ENCODE peak calls at places on chromosomes 5 and 9, in four cellular contexts. One of them, this sample, is unnamed.

GRCh38 chr5:77168884-77169254 is 41.6 kb upstream of the PDE8B start:
- DNase-seq in SK-N-SH: no peak
- DNase-seq in HepG2: no peak
- DNase-seq in H1: no peak
- DNase-seq in this sample: no peak

GRCh38 chr9:4769321-4770080 is 23.2 kb upstream of the RCL1 start:
- DNase-seq in HepG2: no peak
- DNase-seq in H1: peak
- DNase-seq in SK-N-SH: no peak
- DNase-seq in this sample: no peak

GRCh38 chr9:72509053-72509452 is 12.4 kb upstream of the TMC1 start:
- DNase-seq in H1: no peak
- DNase-seq in HepG2: no peak
- DNase-seq in SK-N-SH: no peak
- DNase-seq in this sample: no peak

GRCh38 chr9:127132921-127133647 is 10.6 kb upstream of the ANGPTL2 start:
- DNase-seq in SK-N-SH: no peak
- DNase-seq in HepG2: no peak
- DNase-seq in H1: peak
- DNase-seq in this sample: no peak

GRCh38 chr5:63962345-63962744 is at the start of gene HTR1A:
- DNase-seq in SK-N-SH: no peak
- DNase-seq in HepG2: no peak
- DNase-seq in H1: peak
- DNase-seq in this sample: no peak

GRCh38 chr9:133067006-133067405 is 5.2 kb downstream of the CEL start:
- DNase-seq in H1: no peak
- DNase-seq in SK-N-SH: no peak
- DNase-seq in HepG2: no peak
- DNase-seq in this sample: no peak

GRCh38 chr5:118653155-118653554 is 335.2 kb downstream of the DTWD2 start:
- DNase-seq in H1: no peak
- DNase-seq in HepG2: no peak
- DNase-seq in SK-N-SH: no peak
- DNase-seq in this sample: no peak

GRCh38 chr9:126014726-126015125 is 267.6 kb downstream of the PBX3 start:
- DNase-seq in H1: no peak
- DNase-seq in SK-N-SH: no peak
- DNase-seq in HepG2: no peak
- DNase-seq in this sample: no peak

GRCh38 chr5:142810891-142811290 is 40.7 kb downstream of the ARHGAP26 start:
- DNase-seq in HepG2: no peak
- DNase-seq in SK-N-SH: no peak
- DNase-seq in H1: no peak
- DNase-seq in this sample: no peak

GRCh38 chr5:150065886-150066285 is 20.5 kb downstream of the CSF1R start:
- DNase-seq in SK-N-SH: no peak
- DNase-seq in H1: no peak
- DNase-seq in HepG2: no peak
- DNase-seq in this sample: no peak

GRCh38 chr9:19630762-19631161 is 158.1 kb downstream of the SLC24A2 start:
- DNase-seq in H1: no peak
- DNase-seq in SK-N-SH: no peak
- DNase-seq in HepG2: no peak
- DNase-seq in this sample: no peak

GRCh38 chr5:31854625-31855526 is 215.9 kb downstream of the PDZD2 start:
- DNase-seq in H1: peak
- DNase-seq in HepG2: no peak
- DNase-seq in SK-N-SH: peak
- DNase-seq in this sample: no peak

GRCh38 chr9:70409280-70409679 is 5.2 kb downstream of the KLF9 start:
- DNase-seq in HepG2: no peak
- DNase-seq in H1: no peak
- DNase-seq in SK-N-SH: no peak
- DNase-seq in this sample: no peak
- TF ChIP-seq TCF12 in HepG2: no peak
- TF ChIP-seq TCF12 in H1: no peak
- TF ChIP-seq TCF12 in SK-N-SH: no peak
- TF ChIP-seq TCF12 in this sample: no peak

GRCh38 chr5:176740131-176740701 is 70.1 kb upstream of the UNC5A start:
- DNase-seq in H1: no peak
- DNase-seq in HepG2: no peak
- DNase-seq in SK-N-SH: peak
- DNase-seq in this sample: no peak
- TF ChIP-seq TCF12 in H1: no peak
- TF ChIP-seq TCF12 in HepG2: no peak
- TF ChIP-seq TCF12 in SK-N-SH: no peak
- TF ChIP-seq TCF12 in this sample: no peak

GRCh38 chr5:59222687-59223511 is 640.0 kb downstream of the RAB3C start:
- DNase-seq in H1: no peak
- DNase-seq in SK-N-SH: no peak
- DNase-seq in HepG2: no peak
- DNase-seq in this sample: no peak
- TF ChIP-seq TCF12 in H1: no peak
- TF ChIP-seq TCF12 in SK-N-SH: no peak
- TF ChIP-seq TCF12 in HepG2: no peak
- TF ChIP-seq TCF12 in this sample: no peak

GRCh38 chr5:68464424-68464823 is 248.9 kb downstream of the PIK3R1 start:
- DNase-seq in SK-N-SH: no peak
- DNase-seq in H1: no peak
- DNase-seq in HepG2: no peak
- DNase-seq in this sample: no peak
- TF ChIP-seq TCF12 in SK-N-SH: no peak
- TF ChIP-seq TCF12 in H1: no peak
- TF ChIP-seq TCF12 in HepG2: no peak
- TF ChIP-seq TCF12 in this sample: no peak

DNA sequence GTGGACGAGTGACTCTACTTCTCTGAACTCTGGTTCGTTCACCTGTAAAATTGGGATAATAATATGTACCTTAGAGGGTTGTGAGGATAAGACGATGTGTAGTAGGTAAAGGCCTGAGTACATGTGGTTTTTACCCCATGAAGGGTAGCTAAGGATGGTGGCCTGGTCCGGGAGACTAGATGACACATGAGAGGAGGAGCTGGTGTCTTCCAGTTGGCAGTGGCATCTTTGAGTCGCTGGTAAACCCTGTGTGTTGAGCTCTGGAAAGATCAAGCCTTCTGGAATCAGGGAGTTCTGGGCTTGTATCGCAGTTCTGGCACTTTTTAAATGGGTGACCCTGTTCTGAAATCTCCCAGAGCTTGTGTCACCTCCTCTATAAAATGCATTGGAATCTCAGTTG is 166.4 kb upstream of the ZNF618 start:
- DNase-seq in SK-N-SH: no peak
- DNase-seq in HepG2: no peak
- DNase-seq in H1: peak
- DNase-seq in this sample: no peak
- TF ChIP-seq TCF12 in SK-N-SH: no peak
- TF ChIP-seq TCF12 in HepG2: no peak
- TF ChIP-seq TCF12 in H1: no peak
- TF ChIP-seq TCF12 in this sample: no peak

GRCh38 chr9:97560851-97561250 is 59.4 kb downstream of the TMOD1 start:
- DNase-seq in SK-N-SH: no peak
- DNase-seq in H1: no peak
- DNase-seq in HepG2: no peak
- DNase-seq in this sample: no peak
- TF ChIP-seq TCF12 in SK-N-SH: no peak
- TF ChIP-seq TCF12 in H1: no peak
- TF ChIP-seq TCF12 in HepG2: no peak
- TF ChIP-seq TCF12 in this sample: no peak

GRCh38 chr5:4625206-4625896 is 514.8 kb upstream of the ADAMTS16 start:
- DNase-seq in H1: no peak
- DNase-seq in HepG2: no peak
- DNase-seq in SK-N-SH: no peak
- DNase-seq in this sample: no peak

GRCh38 chr5:4627887-4628286 is 512.2 kb upstream of the ADAMTS16 start:
- DNase-seq in HepG2: no peak
- DNase-seq in H1: no peak
- DNase-seq in SK-N-SH: no peak
- DNase-seq in this sample: no peak

GRCh38 chr5:4628645-4629385 is 511.3 kb upstream of the ADAMTS16 start:
- DNase-seq in H1: no peak
- DNase-seq in SK-N-SH: no peak
- DNase-seq in HepG2: no peak
- DNase-seq in this sample: no peak

DNA sequence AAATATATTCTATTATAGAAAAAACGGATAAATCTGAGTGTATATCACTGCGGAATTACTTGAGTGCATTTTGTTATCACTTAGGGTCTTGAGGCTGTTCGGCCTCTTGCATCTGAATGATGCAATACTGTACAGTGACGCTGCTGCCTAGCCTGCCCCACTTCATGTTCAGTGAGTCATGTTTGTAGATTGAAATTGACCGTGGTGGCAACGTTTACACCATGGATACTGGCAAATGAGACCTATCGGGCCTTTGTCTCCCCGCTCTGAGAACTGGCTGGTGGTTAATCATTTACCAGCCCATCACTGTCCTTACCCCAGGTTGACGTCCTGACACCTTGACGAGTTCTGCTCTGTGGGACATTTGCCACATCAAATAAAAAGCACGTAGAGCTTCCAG is 510.1 kb upstream of the ADAMTS16 start:
- DNase-seq in HepG2: peak
- DNase-seq in SK-N-SH: no peak
- DNase-seq in H1: no peak
- DNase-seq in this sample: no peak
- TF ChIP-seq TCF12 in HepG2: no peak
- TF ChIP-seq TCF12 in SK-N-SH: no peak
- TF ChIP-seq TCF12 in H1: no peak
- TF ChIP-seq TCF12 in this sample: no peak

GRCh38 chr5:97980291-97980690 is 793.2 kb upstream of the RGMB start:
- DNase-seq in HepG2: no peak
- DNase-seq in H1: no peak
- DNase-seq in SK-N-SH: no peak
- DNase-seq in this sample: no peak
- TF ChIP-seq TCF12 in HepG2: no peak
- TF ChIP-seq TCF12 in H1: no peak
- TF ChIP-seq TCF12 in SK-N-SH: no peak
- TF ChIP-seq TCF12 in this sample: no peak

This sample was measured in GM12878.